ENCODE peak calls at places on chromosomes 5 and 9, in nine cellular contexts. One of them, this sample, is unnamed.

GRCh38 chr5:35851282-35851681 is 5.4 kb upstream of the IL7R start:
- DNase-seq in mesendoderm: peak; percentile 29
- DNase-seq in effector memory CD4-positive, alpha-beta T cell: no peak
- DNase-seq in IMR-90: peak; percentile 35
- DNase-seq in adrenal gland: no peak
- DNase-seq in tibial artery: no peak
- DNase-seq in GM23248: peak; percentile 77
- DNase-seq in colonic mucosa: no peak
- DNase-seq in spleen: no peak
- DNase-seq in this sample: no peak

GRCh38 chr5:138585228-138585627 is 10.0 kb upstream of the HSPA9 start:
- DNase-seq in mesendoderm: no peak
- DNase-seq in effector memory CD4-positive, alpha-beta T cell: no peak
- DNase-seq in IMR-90: no peak
- DNase-seq in adrenal gland: no peak
- DNase-seq in tibial artery: no peak
- DNase-seq in GM23248: no peak
- DNase-seq in colonic mucosa: no peak
- DNase-seq in spleen: no peak
- DNase-seq in this sample: no peak

GRCh38 chr9:113446323-113446740 is 17.2 kb upstream of the RGS3 start:
- DNase-seq in mesendoderm: peak; percentile 74
- DNase-seq in effector memory CD4-positive, alpha-beta T cell: no peak
- DNase-seq in IMR-90: peak; percentile 55
- DNase-seq in adrenal gland: no peak
- DNase-seq in tibial artery: no peak
- DNase-seq in GM23248: peak; percentile 65
- DNase-seq in colonic mucosa: no peak
- DNase-seq in spleen: no peak
- DNase-seq in this sample: no peak

GRCh38 chr9:108184941-108185340 is 670.8 kb downstream of the ACTL7B start:
- DNase-seq in mesendoderm: peak; percentile 71
- DNase-seq in effector memory CD4-positive, alpha-beta T cell: no peak
- DNase-seq in IMR-90: peak; percentile 34
- DNase-seq in adrenal gland: no peak
- DNase-seq in tibial artery: no peak
- DNase-seq in GM23248: peak; percentile 72
- DNase-seq in colonic mucosa: peak; percentile 49
- DNase-seq in spleen: no peak
- DNase-seq in this sample: peak; percentile 83

GRCh38 chr9:133339641-133340040 is 3.7 kb upstream of the SURF6 start:
- DNase-seq in mesendoderm: no peak
- DNase-seq in effector memory CD4-positive, alpha-beta T cell: no peak
- DNase-seq in IMR-90: no peak
- DNase-seq in adrenal gland: peak; percentile 82
- DNase-seq in tibial artery: no peak
- DNase-seq in GM23248: no peak
- DNase-seq in colonic mucosa: no peak
- DNase-seq in spleen: no peak
- DNase-seq in this sample: no peak

GRCh38 chr5:55176176-55176818 is 3.3 kb upstream of the CDC20B start:
- DNase-seq in mesendoderm: peak; percentile 85
- DNase-seq in effector memory CD4-positive, alpha-beta T cell: no peak
- DNase-seq in IMR-90: no peak
- DNase-seq in adrenal gland: no peak
- DNase-seq in tibial artery: no peak
- DNase-seq in GM23248: peak; percentile 67
- DNase-seq in colonic mucosa: peak; percentile 76
- DNase-seq in spleen: peak; percentile 74
- DNase-seq in this sample: no peak

GRCh38 chr5:87151547-87151946 is 116.1 kb upstream of the RASA1 start:
- DNase-seq in mesendoderm: no peak
- DNase-seq in effector memory CD4-positive, alpha-beta T cell: no peak
- DNase-seq in IMR-90: peak; percentile 97
- DNase-seq in adrenal gland: no peak
- DNase-seq in tibial artery: no peak
- DNase-seq in GM23248: peak; percentile 88
- DNase-seq in colonic mucosa: no peak
- DNase-seq in spleen: no peak
- DNase-seq in this sample: peak; percentile 50

GRCh38 chr5:10485142-10485795 is 43.6 kb downstream of the ROPN1L start:
- DNase-seq in mesendoderm: peak; percentile 97
- DNase-seq in effector memory CD4-positive, alpha-beta T cell: no peak
- DNase-seq in IMR-90: peak; percentile 96
- DNase-seq in adrenal gland: peak; percentile 34
- DNase-seq in tibial artery: peak; percentile 57
- DNase-seq in GM23248: no peak
- DNase-seq in colonic mucosa: no peak
- DNase-seq in spleen: peak; percentile 77
- DNase-seq in this sample: no peak

GRCh38 chr9:129164246-129164930 is 13.7 kb downstream of the IER5L start:
- DNase-seq in mesendoderm: no peak
- DNase-seq in effector memory CD4-positive, alpha-beta T cell: no peak
- DNase-seq in IMR-90: peak; percentile 53
- DNase-seq in adrenal gland: peak; percentile 56
- DNase-seq in tibial artery: peak; percentile 72
- DNase-seq in GM23248: peak; percentile 76
- DNase-seq in colonic mucosa: peak; percentile 69
- DNase-seq in spleen: no peak
- DNase-seq in this sample: no peak

GRCh38 chr5:93257616-93258015 is 323.4 kb downstream of the NR2F1-AS1 start:
- DNase-seq in mesendoderm: no peak
- DNase-seq in effector memory CD4-positive, alpha-beta T cell: no peak
- DNase-seq in IMR-90: peak; percentile 64
- DNase-seq in adrenal gland: no peak
- DNase-seq in tibial artery: no peak
- DNase-seq in GM23248: peak; percentile 68
- DNase-seq in colonic mucosa: no peak
- DNase-seq in spleen: no peak
- DNase-seq in this sample: no peak

GRCh38 chr5:58259685-58260152 is 200.2 kb downstream of the PLK2 start:
- DNase-seq in mesendoderm: peak; percentile 98
- DNase-seq in effector memory CD4-positive, alpha-beta T cell: no peak
- DNase-seq in IMR-90: peak; percentile 98
- DNase-seq in adrenal gland: peak; percentile 25
- DNase-seq in tibial artery: no peak
- DNase-seq in GM23248: peak; percentile 91
- DNase-seq in colonic mucosa: no peak
- DNase-seq in spleen: no peak
- DNase-seq in this sample: peak; percentile 89

GRCh38 chr5:112142769-112143270 is 276.3 kb downstream of the EPB41L4A start:
- DNase-seq in mesendoderm: no peak
- DNase-seq in effector memory CD4-positive, alpha-beta T cell: no peak
- DNase-seq in IMR-90: peak; percentile 66
- DNase-seq in adrenal gland: peak; percentile 43
- DNase-seq in tibial artery: no peak
- DNase-seq in GM23248: peak; percentile 83
- DNase-seq in colonic mucosa: no peak
- DNase-seq in spleen: no peak
- DNase-seq in this sample: peak; percentile 82

GRCh38 chr5:26121343-26121742 is 917.0 kb downstream of the CDH9 start:
- DNase-seq in mesendoderm: peak; percentile 45
- DNase-seq in effector memory CD4-positive, alpha-beta T cell: no peak
- DNase-seq in IMR-90: no peak
- DNase-seq in adrenal gland: no peak
- DNase-seq in tibial artery: no peak
- DNase-seq in GM23248: peak; percentile 1
- DNase-seq in colonic mucosa: no peak
- DNase-seq in spleen: no peak
- DNase-seq in this sample: no peak

GRCh38 chr5:93573627-93573974 is 7.4 kb downstream of the NR2F1-AS1 start:
- DNase-seq in mesendoderm: no peak
- DNase-seq in effector memory CD4-positive, alpha-beta T cell: no peak
- DNase-seq in IMR-90: no peak
- DNase-seq in adrenal gland: no peak
- DNase-seq in tibial artery: no peak
- DNase-seq in GM23248: no peak
- DNase-seq in colonic mucosa: no peak
- DNase-seq in spleen: no peak
- DNase-seq in this sample: no peak

GRCh38 chr9:82021198-82021597 is 32.6 kb downstream of the SPATA31D1 start:
- DNase-seq in mesendoderm: peak; percentile 12
- DNase-seq in effector memory CD4-positive, alpha-beta T cell: no peak
- DNase-seq in IMR-90: peak; percentile 98
- DNase-seq in adrenal gland: peak; percentile 74
- DNase-seq in tibial artery: peak; percentile 21
- DNase-seq in GM23248: peak; percentile 98
- DNase-seq in colonic mucosa: no peak
- DNase-seq in spleen: no peak
- DNase-seq in this sample: peak; percentile 97

GRCh38 chr5:67935908-67936573 is 279.5 kb upstream of the PIK3R1 start:
- DNase-seq in mesendoderm: no peak
- DNase-seq in effector memory CD4-positive, alpha-beta T cell: no peak
- DNase-seq in IMR-90: no peak
- DNase-seq in adrenal gland: peak; percentile 16
- DNase-seq in tibial artery: no peak
- DNase-seq in GM23248: no peak
- DNase-seq in colonic mucosa: no peak
- DNase-seq in spleen: no peak
- DNase-seq in this sample: no peak

GRCh38 chr5:98349251-98349989 is 424.0 kb upstream of the RGMB start:
- DNase-seq in mesendoderm: peak; percentile 70
- DNase-seq in effector memory CD4-positive, alpha-beta T cell: no peak
- DNase-seq in IMR-90: peak; percentile 86
- DNase-seq in adrenal gland: no peak
- DNase-seq in tibial artery: no peak
- DNase-seq in GM23248: peak; percentile 90
- DNase-seq in colonic mucosa: no peak
- DNase-seq in spleen: no peak
- DNase-seq in this sample: peak; percentile 16

GRCh38 chr5:8663374-8663773 is 794.4 kb downstream of the MTRR start:
- DNase-seq in mesendoderm: no peak
- DNase-seq in effector memory CD4-positive, alpha-beta T cell: no peak
- DNase-seq in IMR-90: no peak
- DNase-seq in adrenal gland: no peak
- DNase-seq in tibial artery: no peak
- DNase-seq in GM23248: no peak
- DNase-seq in colonic mucosa: no peak
- DNase-seq in spleen: no peak
- DNase-seq in this sample: no peak

GRCh38 chr9:72981433-72981832 is 28.6 kb upstream of the ALDH1A1 start:
- DNase-seq in mesendoderm: no peak
- DNase-seq in effector memory CD4-positive, alpha-beta T cell: no peak
- DNase-seq in IMR-90: no peak
- DNase-seq in adrenal gland: no peak
- DNase-seq in tibial artery: no peak
- DNase-seq in GM23248: no peak
- DNase-seq in colonic mucosa: no peak
- DNase-seq in spleen: no peak
- DNase-seq in this sample: no peak

GRCh38 chr9:93577940-93578682 is 1.7 kb downstream of the PHF2 start:
- DNase-seq in mesendoderm: no peak
- DNase-seq in effector memory CD4-positive, alpha-beta T cell: no peak
- DNase-seq in IMR-90: no peak
- DNase-seq in adrenal gland: peak; percentile 55
- DNase-seq in tibial artery: no peak
- DNase-seq in GM23248: peak; percentile 56
- DNase-seq in colonic mucosa: no peak
- DNase-seq in spleen: no peak
- DNase-seq in this sample: no peak

GRCh38 chr9:134551657-134552348 is 89.8 kb upstream of the COL5A1 start:
- DNase-seq in mesendoderm: no peak
- DNase-seq in effector memory CD4-positive, alpha-beta T cell: no peak
- DNase-seq in IMR-90: peak; percentile 82
- DNase-seq in adrenal gland: no peak
- DNase-seq in tibial artery: peak; percentile 59
- DNase-seq in GM23248: peak; percentile 93
- DNase-seq in colonic mucosa: no peak
- DNase-seq in spleen: peak; percentile 69
- DNase-seq in this sample: no peak

GRCh38 chr9:24035816-24036215 is 209.8 kb upstream of the ELAVL2 start:
- DNase-seq in mesendoderm: no peak
- DNase-seq in effector memory CD4-positive, alpha-beta T cell: no peak
- DNase-seq in IMR-90: no peak
- DNase-seq in adrenal gland: no peak
- DNase-seq in tibial artery: no peak
- DNase-seq in GM23248: no peak
- DNase-seq in colonic mucosa: no peak
- DNase-seq in spleen: no peak
- DNase-seq in this sample: no peak
- H3K27ac ChIP-seq in mesendoderm: no peak overlapping the region
- H3K27ac ChIP-seq in effector memory CD4-positive, alpha-beta T cell: no peak overlapping the region
- H3K27ac ChIP-seq in IMR-90: no peak overlapping the region
- H3K27ac ChIP-seq in adrenal gland: no peak overlapping the region
- H3K27ac ChIP-seq in tibial artery: no peak overlapping the region
- H3K27ac ChIP-seq in GM23248: no peak overlapping the region
- H3K27ac ChIP-seq in colonic mucosa: no peak overlapping the region
- H3K27ac ChIP-seq in spleen: no peak overlapping the region
- H3K27ac ChIP-seq in this sample: no peak overlapping the region

DNA sequence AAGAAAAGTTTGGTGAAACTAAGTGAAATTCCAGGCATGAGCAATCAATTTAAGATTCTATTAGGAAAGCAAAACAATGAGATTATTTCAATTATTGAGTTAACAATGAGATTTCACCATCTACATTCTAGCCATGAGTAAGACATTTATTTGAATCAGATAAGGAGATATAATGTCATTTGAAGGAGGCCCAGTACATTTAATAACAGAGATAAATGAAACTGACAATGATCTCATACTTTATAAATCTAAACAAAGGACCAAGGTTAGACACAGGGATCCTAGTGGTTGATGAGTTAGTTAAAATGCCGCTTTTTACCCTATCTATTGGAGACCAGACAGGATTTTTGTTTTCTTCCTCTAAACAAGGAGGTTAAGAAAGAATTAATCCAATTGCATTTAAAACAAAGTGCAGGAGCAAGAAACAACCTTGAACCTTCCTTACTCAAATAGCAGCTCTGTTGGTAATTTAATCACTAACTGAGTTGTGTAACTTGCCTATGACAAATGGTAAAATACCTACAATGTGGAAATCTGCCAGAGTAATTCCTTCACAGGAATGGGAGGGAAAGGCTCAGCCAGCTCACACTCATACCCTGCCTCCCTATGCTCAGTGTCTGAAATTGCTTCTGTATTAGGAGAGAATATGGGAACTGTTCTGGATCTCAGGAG is 103.5 kb upstream of the NR3C1 start:
- DNase-seq in mesendoderm: no peak
- DNase-seq in effector memory CD4-positive, alpha-beta T cell: no peak
- DNase-seq in IMR-90: peak; percentile 95
- DNase-seq in adrenal gland: peak; percentile 60
- DNase-seq in tibial artery: no peak
- DNase-seq in GM23248: peak; percentile 97
- DNase-seq in colonic mucosa: no peak
- DNase-seq in spleen: no peak
- DNase-seq in this sample: peak; percentile 73
- H3K27ac ChIP-seq in mesendoderm: no peak overlapping the region
- H3K27ac ChIP-seq in effector memory CD4-positive, alpha-beta T cell: no peak overlapping the region
- H3K27ac ChIP-seq in IMR-90: peak overlapping the region; percentile 61
- H3K27ac ChIP-seq in adrenal gland: peak overlapping the region; percentile 68
- H3K27ac ChIP-seq in tibial artery: no peak overlapping the region
- H3K27ac ChIP-seq in GM23248: peak overlapping the region; percentile 73
- H3K27ac ChIP-seq in colonic mucosa: no peak overlapping the region
- H3K27ac ChIP-seq in spleen: no peak overlapping the region
- H3K27ac ChIP-seq in this sample: peak overlapping the region; percentile 79

GRCh38 chr5:40266952-40267351 is 412.8 kb upstream of the PTGER4 start:
- DNase-seq in mesendoderm: no peak
- DNase-seq in effector memory CD4-positive, alpha-beta T cell: no peak
- DNase-seq in IMR-90: no peak
- DNase-seq in adrenal gland: no peak
- DNase-seq in tibial artery: no peak
- DNase-seq in GM23248: no peak
- DNase-seq in colonic mucosa: no peak
- DNase-seq in spleen: no peak
- DNase-seq in this sample: no peak
- H3K27ac ChIP-seq in mesendoderm: no peak overlapping the region
- H3K27ac ChIP-seq in effector memory CD4-positive, alpha-beta T cell: no peak overlapping the region
- H3K27ac ChIP-seq in IMR-90: no peak overlapping the region
- H3K27ac ChIP-seq in adrenal gland: no peak overlapping the region
- H3K27ac ChIP-seq in tibial artery: no peak overlapping the region
- H3K27ac ChIP-seq in GM23248: no peak overlapping the region
- H3K27ac ChIP-seq in colonic mucosa: no peak overlapping the region
- H3K27ac ChIP-seq in spleen: no peak overlapping the region
- H3K27ac ChIP-seq in this sample: no peak overlapping the region

GRCh38 chr5:150158170-150158949 is 2.7 kb upstream of the PDGFRB start:
- DNase-seq in mesendoderm: no peak
- DNase-seq in effector memory CD4-positive, alpha-beta T cell: no peak
- DNase-seq in IMR-90: peak; percentile 40
- DNase-seq in adrenal gland: no peak
- DNase-seq in tibial artery: peak; percentile 59
- DNase-seq in GM23248: peak; percentile 79
- DNase-seq in colonic mucosa: no peak
- DNase-seq in spleen: no peak
- DNase-seq in this sample: no peak
- H3K27ac ChIP-seq in mesendoderm: no peak overlapping the region
- H3K27ac ChIP-seq in effector memory CD4-positive, alpha-beta T cell: no peak overlapping the region
- H3K27ac ChIP-seq in IMR-90: peak overlapping the region; percentile 5
- H3K27ac ChIP-seq in adrenal gland: peak overlapping the region; percentile 41
- H3K27ac ChIP-seq in tibial artery: peak overlapping the region; percentile 89
- H3K27ac ChIP-seq in GM23248: peak overlapping the region; percentile 92
- H3K27ac ChIP-seq in colonic mucosa: peak overlapping the region; percentile 1
- H3K27ac ChIP-seq in spleen: peak overlapping the region; percentile 82
- H3K27ac ChIP-seq in this sample: no peak overlapping the region

This sample was measured in epithelial cell of prostate.